ENCODE peak calls at places on chromosomes 3 and 15, in six cellular contexts. One of them, this sample, is unnamed.

GRCh38 chr15:94164202-94164807 is 67.1 kb upstream of the MCTP2 start:
- DNase-seq in activated T-cell treated with anti-CD3 and anti-CD28 coated beads for 1 hour: peak
- DNase-seq in pons: peak
- DNase-seq in upper lobe of right lung: no peak
- DNase-seq in Peyer's patch: no peak
- DNase-seq in KG1: peak
- DNase-seq in this sample: no peak

GRCh38 chr3:178558637-178559036 is 22.4 kb downstream of the KCNMB2 start:
- DNase-seq in activated T-cell treated with anti-CD3 and anti-CD28 coated beads for 1 hour: no peak
- DNase-seq in pons: no peak
- DNase-seq in upper lobe of right lung: no peak
- DNase-seq in Peyer's patch: no peak
- DNase-seq in KG1: no peak
- DNase-seq in this sample: no peak

GRCh38 chr3:51975857-51976549 is 1.1 kb downstream of the ABHD14A start:
- DNase-seq in activated T-cell treated with anti-CD3 and anti-CD28 coated beads for 1 hour: no peak
- DNase-seq in pons: peak
- DNase-seq in upper lobe of right lung: peak
- DNase-seq in Peyer's patch: no peak
- DNase-seq in KG1: no peak
- DNase-seq in this sample: peak

GRCh38 chr3:15638193-15638890 is 36.8 kb downstream of the BTD start:
- DNase-seq in activated T-cell treated with anti-CD3 and anti-CD28 coated beads for 1 hour: no peak
- DNase-seq in pons: no peak
- DNase-seq in upper lobe of right lung: no peak
- DNase-seq in Peyer's patch: no peak
- DNase-seq in KG1: no peak
- DNase-seq in this sample: no peak

GRCh38 chr3:96619475-96619874 is 194.9 kb upstream of the EPHA6 start:
- DNase-seq in activated T-cell treated with anti-CD3 and anti-CD28 coated beads for 1 hour: no peak
- DNase-seq in pons: no peak
- DNase-seq in upper lobe of right lung: peak
- DNase-seq in Peyer's patch: no peak
- DNase-seq in KG1: no peak
- DNase-seq in this sample: no peak

GRCh38 chr15:52013151-52013791 is 5.7 kb upstream of the MAPK6 start:
- DNase-seq in activated T-cell treated with anti-CD3 and anti-CD28 coated beads for 1 hour: no peak
- DNase-seq in pons: no peak
- DNase-seq in upper lobe of right lung: no peak
- DNase-seq in Peyer's patch: no peak
- DNase-seq in KG1: no peak
- DNase-seq in this sample: no peak

GRCh38 chr3:57983734-57984518 is 24.3 kb upstream of the FLNB start:
- DNase-seq in activated T-cell treated with anti-CD3 and anti-CD28 coated beads for 1 hour: peak
- DNase-seq in pons: peak
- DNase-seq in upper lobe of right lung: no peak
- DNase-seq in Peyer's patch: peak
- DNase-seq in KG1: peak
- DNase-seq in this sample: peak

GRCh38 chr3:72890166-72890925 is 2.5 kb downstream of the GXYLT2 start:
- DNase-seq in activated T-cell treated with anti-CD3 and anti-CD28 coated beads for 1 hour: no peak
- DNase-seq in pons: peak
- DNase-seq in upper lobe of right lung: no peak
- DNase-seq in Peyer's patch: no peak
- DNase-seq in KG1: no peak
- DNase-seq in this sample: no peak

GRCh38 chr3:197748597-197749314 is 927 bp upstream of the FYTTD1 start:
- DNase-seq in activated T-cell treated with anti-CD3 and anti-CD28 coated beads for 1 hour: no peak
- DNase-seq in pons: peak
- DNase-seq in upper lobe of right lung: no peak
- DNase-seq in Peyer's patch: no peak
- DNase-seq in KG1: no peak
- DNase-seq in this sample: no peak

GRCh38 chr3:13332740-13333139 is 87.4 kb downstream of the NUP210 start:
- DNase-seq in activated T-cell treated with anti-CD3 and anti-CD28 coated beads for 1 hour: no peak
- DNase-seq in pons: no peak
- DNase-seq in upper lobe of right lung: no peak
- DNase-seq in Peyer's patch: no peak
- DNase-seq in KG1: no peak
- DNase-seq in this sample: no peak

GRCh38 chr3:115239717-115240116 is 92.6 kb upstream of the ZBTB20 start:
- DNase-seq in activated T-cell treated with anti-CD3 and anti-CD28 coated beads for 1 hour: no peak
- DNase-seq in pons: peak
- DNase-seq in upper lobe of right lung: no peak
- DNase-seq in Peyer's patch: no peak
- DNase-seq in KG1: no peak
- DNase-seq in this sample: peak

GRCh38 chr3:179750720-179751328 is 98.0 kb downstream of the USP13 start:
- DNase-seq in activated T-cell treated with anti-CD3 and anti-CD28 coated beads for 1 hour: no peak
- DNase-seq in pons: peak
- DNase-seq in upper lobe of right lung: no peak
- DNase-seq in Peyer's patch: no peak
- DNase-seq in KG1: no peak
- DNase-seq in this sample: no peak

GRCh38 chr15:69908518-69909420 is 188.9 kb downstream of the TLE3 start:
- DNase-seq in activated T-cell treated with anti-CD3 and anti-CD28 coated beads for 1 hour: no peak
- DNase-seq in pons: no peak
- DNase-seq in upper lobe of right lung: no peak
- DNase-seq in Peyer's patch: no peak
- DNase-seq in KG1: no peak
- DNase-seq in this sample: no peak

GRCh38 chr3:57833763-57834162 is 77.7 kb downstream of the SLMAP start:
- DNase-seq in activated T-cell treated with anti-CD3 and anti-CD28 coated beads for 1 hour: no peak
- DNase-seq in pons: no peak
- DNase-seq in upper lobe of right lung: no peak
- DNase-seq in Peyer's patch: no peak
- DNase-seq in KG1: no peak
- DNase-seq in this sample: no peak

GRCh38 chr3:194387926-194388418 is 11.1 kb downstream of the GP5 start:
- DNase-seq in activated T-cell treated with anti-CD3 and anti-CD28 coated beads for 1 hour: no peak
- DNase-seq in pons: no peak
- DNase-seq in upper lobe of right lung: peak
- DNase-seq in Peyer's patch: peak
- DNase-seq in KG1: no peak
- DNase-seq in this sample: no peak